ENCODE peak calls at places on chromosome 9, in eight cellular contexts. M is EH; Y is activated CD4-positive, alpha-beta T cell treated with anti-CD3 and anti-CD28 coated beads for 48 hours; O is activated naive CD4-positive, alpha-beta T cell treated with anti-CD3 and anti-CD28 coated beads, Interleukin-2, amount 50 U/mL, for 16 hours; K is GM03348; P is ACHN; Z is glutamatergic neuron; X is AG09319. S is an unnamed sample.

GRCh38 chr9:18935521-18935920 is 97.5 kb downstream of the SAXO1 start:
- DNase-seq in Y (no peak), K (no peak), X (no peak), Z (no peak), O (no peak), M (no peak), P (no peak), S (no peak)

GRCh38 chr9:120859361-120859760 is 16.6 kb upstream of the PSMD5 start:
- DNase-seq in Y (no peak), X (no peak), Z (no peak), M (no peak), K (no peak), O (no peak), P (no peak), S (no peak)

GRCh38 chr9:121322737-121323448 is 47.2 kb downstream of the STOM start:
- DNase-seq in P (no peak), O (no peak), X (no peak), Y (no peak), Z (no peak), M (no peak), K (no peak), S (no peak)

GRCh38 chr9:21491742-21492141 is 9.6 kb upstream of the IFNE start:
- DNase-seq in Y (no peak), O (no peak), X (no peak), M (peak; percentile 23), Z (no peak), P (no peak), K (peak; percentile 22), S (no peak)

GRCh38 chr9:129185991-129186390 is 7.9 kb upstream of the IER5L start:
- DNase-seq in X (no peak), K (no peak), P (no peak), Y (peak; percentile 36), M (peak; percentile 54), O (no peak), Z (no peak), S (no peak)

GRCh38 chr9:121837113-121838010 is 185.9 kb downstream of the DAB2IP start:
- DNase-seq in Z (no peak), Y (no peak), M (peak; percentile 70), P (no peak), X (no peak), O (no peak), K (no peak), S (no peak)

GRCh38 chr9:130531670-130532069 is 47.7 kb upstream of the FUBP3 start:
- DNase-seq in Y (no peak), Z (no peak), O (no peak), P (no peak), M (no peak), K (no peak), X (no peak), S (no peak)

GRCh38 chr9:69549310-69550202 is 122.6 kb downstream of the APBA1 start:
- DNase-seq in K (peak; percentile 68), O (no peak), Z (peak; percentile 19), Y (peak; percentile 39), P (peak; percentile 59), X (peak; percentile 7), M (peak; percentile 56), S (peak; percentile 56)

GRCh38 chr9:125889524-125890473 is 142.6 kb downstream of the PBX3 start:
- DNase-seq in Z (peak; percentile 62), Y (peak; percentile 38), M (peak; percentile 83), P (peak; percentile 36), K (peak; percentile 69), O (peak; percentile 49), X (no peak), S (peak; percentile 80)

GRCh38 chr9:104302775-104303174 is 201.3 kb upstream of the OR13F1 start:
- DNase-seq in O (no peak), Y (no peak), K (no peak), X (no peak), M (no peak), Z (no peak), P (no peak), S (no peak)

GRCh38 chr9:34579097-34579818 is 10.3 kb downstream of the CNTFR start:
- DNase-seq in O (no peak), M (no peak), Y (no peak), Z (peak; percentile 73), P (no peak), K (no peak), X (no peak), S (no peak)

GRCh38 chr9:37998881-37999311 is 70.1 kb downstream of the SHB start:
- DNase-seq in O (no peak), Z (no peak), Y (no peak), K (peak; percentile 27), M (peak; percentile 55), P (no peak), X (no peak), S (no peak)

GRCh38 chr9:83199240-83199639 is 136.3 kb upstream of the RASEF start:
- DNase-seq in P (peak; percentile 46), Y (no peak), X (peak; percentile 25), M (peak; percentile 60), Z (peak; percentile 63), K (peak; percentile 74), O (no peak), S (peak; percentile 48)

GRCh38 chr9:74025402-74025894 is 471.7 kb upstream of the RORB start:
- DNase-seq in K (peak; percentile 2), Z (no peak), O (no peak), M (peak; percentile 34), X (peak; percentile 24), P (peak; percentile 55), Y (no peak), S (peak; percentile 48)

GRCh38 chr9:32424616-32425015 is 40.2 kb downstream of the ACO1 start:
- DNase-seq in P (no peak), M (peak; percentile 51), O (no peak), Y (no peak), K (no peak), Z (no peak), X (no peak), S (no peak)

S was measured in AG10803.